ENCODE peak calls at places on chromosomes 1 and 21, in ten cellular contexts. One of them, this sample, is unnamed.

GRCh38 chr1:40980453-40981121 is 1.1 kb downstream of the CTPS1 start:
- DNase-seq in EL: peak
- DNase-seq in adipocyte: peak
- DNase-seq in activated CD4-positive, alpha-beta T cell treated with anti-CD3 and anti-CD28 coated beads, Interleukin-2, amount 50 U/mL, for 24 hours: peak
- DNase-seq in IMR-90: peak
- DNase-seq in choroid plexus epithelial cell: no peak
- DNase-seq in amygdala: peak
- DNase-seq in activated B cell treated with CpG ODN at 0.5 μM for 24 hours: no peak
- DNase-seq in A549: no peak
- DNase-seq in erythroblast: peak
- DNase-seq in this sample: peak

GRCh38 chr1:219945795-219946194 is 17.4 kb upstream of the SLC30A10 start:
- DNase-seq in amygdala: no peak
- DNase-seq in activated CD4-positive, alpha-beta T cell treated with anti-CD3 and anti-CD28 coated beads, Interleukin-2, amount 50 U/mL, for 24 hours: no peak
- DNase-seq in A549: no peak
- DNase-seq in erythroblast: no peak
- DNase-seq in EL: no peak
- DNase-seq in activated B cell treated with CpG ODN at 0.5 μM for 24 hours: no peak
- DNase-seq in adipocyte: no peak
- DNase-seq in choroid plexus epithelial cell: no peak
- DNase-seq in IMR-90: no peak
- DNase-seq in this sample: no peak

GRCh38 chr1:119617751-119618691 is 30.0 kb downstream of the ZNF697 start:
- DNase-seq in adipocyte: no peak
- DNase-seq in choroid plexus epithelial cell: peak
- DNase-seq in activated CD4-positive, alpha-beta T cell treated with anti-CD3 and anti-CD28 coated beads, Interleukin-2, amount 50 U/mL, for 24 hours: no peak
- DNase-seq in EL: peak
- DNase-seq in activated B cell treated with CpG ODN at 0.5 μM for 24 hours: no peak
- DNase-seq in amygdala: no peak
- DNase-seq in IMR-90: peak
- DNase-seq in erythroblast: no peak
- DNase-seq in A549: no peak
- DNase-seq in this sample: no peak

GRCh38 chr1:77018386-77019156 is 151.3 kb downstream of the ST6GALNAC5 start:
- DNase-seq in adipocyte: no peak
- DNase-seq in A549: no peak
- DNase-seq in amygdala: no peak
- DNase-seq in activated B cell treated with CpG ODN at 0.5 μM for 24 hours: no peak
- DNase-seq in IMR-90: no peak
- DNase-seq in choroid plexus epithelial cell: no peak
- DNase-seq in erythroblast: no peak
- DNase-seq in activated CD4-positive, alpha-beta T cell treated with anti-CD3 and anti-CD28 coated beads, Interleukin-2, amount 50 U/mL, for 24 hours: no peak
- DNase-seq in EL: no peak
- DNase-seq in this sample: no peak

GRCh38 chr1:1960480-1961196 is 41.6 kb upstream of the TMEM52 start:
- DNase-seq in IMR-90: no peak
- DNase-seq in activated B cell treated with CpG ODN at 0.5 μM for 24 hours: no peak
- DNase-seq in EL: no peak
- DNase-seq in choroid plexus epithelial cell: peak
- DNase-seq in erythroblast: no peak
- DNase-seq in adipocyte: no peak
- DNase-seq in activated CD4-positive, alpha-beta T cell treated with anti-CD3 and anti-CD28 coated beads, Interleukin-2, amount 50 U/mL, for 24 hours: no peak
- DNase-seq in amygdala: no peak
- DNase-seq in A549: no peak
- DNase-seq in this sample: no peak

GRCh38 chr21:45531393-45532215 is 10.6 kb downstream of the SLC19A1 start:
- DNase-seq in activated B cell treated with CpG ODN at 0.5 μM for 24 hours: no peak
- DNase-seq in erythroblast: no peak
- DNase-seq in choroid plexus epithelial cell: no peak
- DNase-seq in EL: no peak
- DNase-seq in activated CD4-positive, alpha-beta T cell treated with anti-CD3 and anti-CD28 coated beads, Interleukin-2, amount 50 U/mL, for 24 hours: no peak
- DNase-seq in A549: no peak
- DNase-seq in adipocyte: no peak
- DNase-seq in amygdala: no peak
- DNase-seq in IMR-90: no peak
- DNase-seq in this sample: no peak

GRCh38 chr1:10050611-10051010 is 17.9 kb downstream of the UBE4B start:
- DNase-seq in A549: no peak
- DNase-seq in amygdala: no peak
- DNase-seq in EL: no peak
- DNase-seq in IMR-90: no peak
- DNase-seq in activated B cell treated with CpG ODN at 0.5 μM for 24 hours: no peak
- DNase-seq in erythroblast: no peak
- DNase-seq in choroid plexus epithelial cell: no peak
- DNase-seq in adipocyte: no peak
- DNase-seq in activated CD4-positive, alpha-beta T cell treated with anti-CD3 and anti-CD28 coated beads, Interleukin-2, amount 50 U/mL, for 24 hours: no peak
- DNase-seq in this sample: no peak

GRCh38 chr1:53391982-53392381 is 64.1 kb upstream of the LRP8 start:
- DNase-seq in adipocyte: no peak
- DNase-seq in activated CD4-positive, alpha-beta T cell treated with anti-CD3 and anti-CD28 coated beads, Interleukin-2, amount 50 U/mL, for 24 hours: no peak
- DNase-seq in choroid plexus epithelial cell: no peak
- DNase-seq in A549: no peak
- DNase-seq in IMR-90: peak
- DNase-seq in EL: no peak
- DNase-seq in activated B cell treated with CpG ODN at 0.5 μM for 24 hours: no peak
- DNase-seq in amygdala: no peak
- DNase-seq in erythroblast: no peak
- DNase-seq in this sample: peak

GRCh38 chr1:59193443-59194093 is 103.3 kb upstream of the FGGY start:
- DNase-seq in erythroblast: no peak
- DNase-seq in A549: no peak
- DNase-seq in activated B cell treated with CpG ODN at 0.5 μM for 24 hours: no peak
- DNase-seq in IMR-90: no peak
- DNase-seq in adipocyte: no peak
- DNase-seq in amygdala: no peak
- DNase-seq in EL: no peak
- DNase-seq in activated CD4-positive, alpha-beta T cell treated with anti-CD3 and anti-CD28 coated beads, Interleukin-2, amount 50 U/mL, for 24 hours: no peak
- DNase-seq in choroid plexus epithelial cell: no peak
- DNase-seq in this sample: no peak

GRCh38 chr1:21337931-21338567 is 47.8 kb upstream of the ECE1 start:
- DNase-seq in adipocyte: peak
- DNase-seq in activated B cell treated with CpG ODN at 0.5 μM for 24 hours: no peak
- DNase-seq in EL: peak
- DNase-seq in amygdala: no peak
- DNase-seq in IMR-90: peak
- DNase-seq in choroid plexus epithelial cell: peak
- DNase-seq in activated CD4-positive, alpha-beta T cell treated with anti-CD3 and anti-CD28 coated beads, Interleukin-2, amount 50 U/mL, for 24 hours: no peak
- DNase-seq in A549: no peak
- DNase-seq in erythroblast: no peak
- DNase-seq in this sample: peak

GRCh38 chr21:35198004-35198403 is 148.9 kb upstream of the RUNX1 start:
- DNase-seq in erythroblast: no peak
- DNase-seq in activated CD4-positive, alpha-beta T cell treated with anti-CD3 and anti-CD28 coated beads, Interleukin-2, amount 50 U/mL, for 24 hours: no peak
- DNase-seq in activated B cell treated with CpG ODN at 0.5 μM for 24 hours: no peak
- DNase-seq in EL: peak
- DNase-seq in choroid plexus epithelial cell: peak
- DNase-seq in amygdala: no peak
- DNase-seq in IMR-90: peak
- DNase-seq in adipocyte: peak
- DNase-seq in A549: peak
- DNase-seq in this sample: peak

GRCh38 chr1:116166011-116166571 is 54.9 kb downstream of the MAB21L3 start:
- DNase-seq in activated CD4-positive, alpha-beta T cell treated with anti-CD3 and anti-CD28 coated beads, Interleukin-2, amount 50 U/mL, for 24 hours: no peak
- DNase-seq in IMR-90: no peak
- DNase-seq in adipocyte: no peak
- DNase-seq in choroid plexus epithelial cell: no peak
- DNase-seq in amygdala: no peak
- DNase-seq in activated B cell treated with CpG ODN at 0.5 μM for 24 hours: no peak
- DNase-seq in A549: no peak
- DNase-seq in erythroblast: no peak
- DNase-seq in EL: no peak
- DNase-seq in this sample: no peak

GRCh38 chr1:235404190-235404589 is 37.0 kb downstream of the TBCE start:
- DNase-seq in activated B cell treated with CpG ODN at 0.5 μM for 24 hours: no peak
- DNase-seq in activated CD4-positive, alpha-beta T cell treated with anti-CD3 and anti-CD28 coated beads, Interleukin-2, amount 50 U/mL, for 24 hours: no peak
- DNase-seq in choroid plexus epithelial cell: peak
- DNase-seq in erythroblast: no peak
- DNase-seq in amygdala: no peak
- DNase-seq in adipocyte: peak
- DNase-seq in IMR-90: no peak
- DNase-seq in EL: peak
- DNase-seq in A549: no peak
- DNase-seq in this sample: peak

GRCh38 chr1:53410100-53410541 is 49.1 kb upstream of the DMRTB1 start:
- DNase-seq in EL: peak
- DNase-seq in amygdala: no peak
- DNase-seq in activated B cell treated with CpG ODN at 0.5 μM for 24 hours: no peak
- DNase-seq in A549: no peak
- DNase-seq in adipocyte: no peak
- DNase-seq in activated CD4-positive, alpha-beta T cell treated with anti-CD3 and anti-CD28 coated beads, Interleukin-2, amount 50 U/mL, for 24 hours: no peak
- DNase-seq in IMR-90: peak
- DNase-seq in choroid plexus epithelial cell: peak
- DNase-seq in erythroblast: no peak
- DNase-seq in this sample: no peak

GRCh38 chr1:231625975-231626534 is 535 bp upstream of the DISC1 start:
- DNase-seq in adipocyte: no peak
- DNase-seq in choroid plexus epithelial cell: no peak
- DNase-seq in IMR-90: no peak
- DNase-seq in activated CD4-positive, alpha-beta T cell treated with anti-CD3 and anti-CD28 coated beads, Interleukin-2, amount 50 U/mL, for 24 hours: no peak
- DNase-seq in EL: peak
- DNase-seq in activated B cell treated with CpG ODN at 0.5 μM for 24 hours: no peak
- DNase-seq in erythroblast: no peak
- DNase-seq in amygdala: no peak
- DNase-seq in A549: no peak
- DNase-seq in this sample: no peak

GRCh38 chr1:240597153-240597745 is 14.7 kb downstream of the GREM2 start:
- DNase-seq in IMR-90: no peak
- DNase-seq in erythroblast: no peak
- DNase-seq in amygdala: no peak
- DNase-seq in A549: no peak
- DNase-seq in EL: no peak
- DNase-seq in adipocyte: peak
- DNase-seq in activated B cell treated with CpG ODN at 0.5 μM for 24 hours: no peak
- DNase-seq in activated CD4-positive, alpha-beta T cell treated with anti-CD3 and anti-CD28 coated beads, Interleukin-2, amount 50 U/mL, for 24 hours: no peak
- DNase-seq in choroid plexus epithelial cell: no peak
- DNase-seq in this sample: no peak

GRCh38 chr1:2629627-2630497 is 3.0 kb downstream of the MMEL1 start:
- DNase-seq in adipocyte: no peak
- DNase-seq in choroid plexus epithelial cell: no peak
- DNase-seq in activated CD4-positive, alpha-beta T cell treated with anti-CD3 and anti-CD28 coated beads, Interleukin-2, amount 50 U/mL, for 24 hours: no peak
- DNase-seq in A549: no peak
- DNase-seq in IMR-90: no peak
- DNase-seq in EL: no peak
- DNase-seq in erythroblast: no peak
- DNase-seq in activated B cell treated with CpG ODN at 0.5 μM for 24 hours: no peak
- DNase-seq in amygdala: no peak
- DNase-seq in this sample: no peak

GRCh38 chr1:227952374-227953021 is 4.8 kb upstream of the WNT9A start:
- DNase-seq in choroid plexus epithelial cell: no peak
- DNase-seq in activated CD4-positive, alpha-beta T cell treated with anti-CD3 and anti-CD28 coated beads, Interleukin-2, amount 50 U/mL, for 24 hours: no peak
- DNase-seq in activated B cell treated with CpG ODN at 0.5 μM for 24 hours: no peak
- DNase-seq in amygdala: no peak
- DNase-seq in EL: no peak
- DNase-seq in A549: no peak
- DNase-seq in IMR-90: no peak
- DNase-seq in erythroblast: no peak
- DNase-seq in adipocyte: no peak
- DNase-seq in this sample: no peak

GRCh38 chr1:12666141-12666735 is 22.4 kb downstream of the AADACL4 start:
- DNase-seq in EL: no peak
- DNase-seq in adipocyte: no peak
- DNase-seq in erythroblast: no peak
- DNase-seq in amygdala: no peak
- DNase-seq in activated B cell treated with CpG ODN at 0.5 μM for 24 hours: no peak
- DNase-seq in IMR-90: peak
- DNase-seq in activated CD4-positive, alpha-beta T cell treated with anti-CD3 and anti-CD28 coated beads, Interleukin-2, amount 50 U/mL, for 24 hours: no peak
- DNase-seq in A549: no peak
- DNase-seq in choroid plexus epithelial cell: peak
- DNase-seq in this sample: no peak

GRCh38 chr1:92843429-92844352 is 11.9 kb downstream of the RPL5 start:
- DNase-seq in choroid plexus epithelial cell: no peak
- DNase-seq in EL: no peak
- DNase-seq in activated CD4-positive, alpha-beta T cell treated with anti-CD3 and anti-CD28 coated beads, Interleukin-2, amount 50 U/mL, for 24 hours: no peak
- DNase-seq in adipocyte: no peak
- DNase-seq in A549: no peak
- DNase-seq in activated B cell treated with CpG ODN at 0.5 μM for 24 hours: no peak
- DNase-seq in erythroblast: no peak
- DNase-seq in amygdala: no peak
- DNase-seq in IMR-90: no peak
- DNase-seq in this sample: no peak

GRCh38 chr1:9827558-9828185 is 3.9 kb upstream of the CLSTN1 start:
- DNase-seq in adipocyte: no peak
- DNase-seq in activated CD4-positive, alpha-beta T cell treated with anti-CD3 and anti-CD28 coated beads, Interleukin-2, amount 50 U/mL, for 24 hours: no peak
- DNase-seq in A549: peak
- DNase-seq in IMR-90: no peak
- DNase-seq in amygdala: no peak
- DNase-seq in erythroblast: no peak
- DNase-seq in choroid plexus epithelial cell: peak
- DNase-seq in EL: no peak
- DNase-seq in activated B cell treated with CpG ODN at 0.5 μM for 24 hours: no peak
- DNase-seq in this sample: no peak

GRCh38 chr1:26537951-26538352 is 8.4 kb downstream of the RPS6KA1 start:
- DNase-seq in EL: no peak
- DNase-seq in adipocyte: peak
- DNase-seq in choroid plexus epithelial cell: peak
- DNase-seq in activated B cell treated with CpG ODN at 0.5 μM for 24 hours: no peak
- DNase-seq in activated CD4-positive, alpha-beta T cell treated with anti-CD3 and anti-CD28 coated beads, Interleukin-2, amount 50 U/mL, for 24 hours: no peak
- DNase-seq in IMR-90: peak
- DNase-seq in erythroblast: no peak
- DNase-seq in A549: peak
- DNase-seq in amygdala: no peak
- DNase-seq in this sample: peak

GRCh38 chr1:230792691-230793462 is 45.7 kb downstream of the CAPN9 start:
- DNase-seq in IMR-90: peak
- DNase-seq in erythroblast: no peak
- DNase-seq in adipocyte: no peak
- DNase-seq in activated CD4-positive, alpha-beta T cell treated with anti-CD3 and anti-CD28 coated beads, Interleukin-2, amount 50 U/mL, for 24 hours: no peak
- DNase-seq in activated B cell treated with CpG ODN at 0.5 μM for 24 hours: no peak
- DNase-seq in EL: no peak
- DNase-seq in A549: no peak
- DNase-seq in amygdala: no peak
- DNase-seq in choroid plexus epithelial cell: peak
- DNase-seq in this sample: peak

GRCh38 chr21:26117324-26117971 is 53.1 kb downstream of the APP start:
- DNase-seq in IMR-90: no peak
- DNase-seq in activated CD4-positive, alpha-beta T cell treated with anti-CD3 and anti-CD28 coated beads, Interleukin-2, amount 50 U/mL, for 24 hours: no peak
- DNase-seq in EL: no peak
- DNase-seq in amygdala: no peak
- DNase-seq in adipocyte: no peak
- DNase-seq in choroid plexus epithelial cell: no peak
- DNase-seq in activated B cell treated with CpG ODN at 0.5 μM for 24 hours: no peak
- DNase-seq in A549: no peak
- DNase-seq in erythroblast: no peak
- DNase-seq in this sample: no peak

GRCh38 chr21:32412162-32412997 is at the start of gene EVA1C:
- DNase-seq in activated CD4-positive, alpha-beta T cell treated with anti-CD3 and anti-CD28 coated beads, Interleukin-2, amount 50 U/mL, for 24 hours: peak
- DNase-seq in adipocyte: peak
- DNase-seq in IMR-90: peak
- DNase-seq in choroid plexus epithelial cell: peak
- DNase-seq in A549: peak
- DNase-seq in erythroblast: peak
- DNase-seq in activated B cell treated with CpG ODN at 0.5 μM for 24 hours: peak
- DNase-seq in amygdala: peak
- DNase-seq in EL: peak
- DNase-seq in this sample: no peak

GRCh38 chr1:50917128-50917795 is 42.8 kb downstream of the FAF1 start:
- DNase-seq in IMR-90: no peak
- DNase-seq in activated B cell treated with CpG ODN at 0.5 μM for 24 hours: no peak
- DNase-seq in A549: no peak
- DNase-seq in activated CD4-positive, alpha-beta T cell treated with anti-CD3 and anti-CD28 coated beads, Interleukin-2, amount 50 U/mL, for 24 hours: no peak
- DNase-seq in adipocyte: no peak
- DNase-seq in choroid plexus epithelial cell: no peak
- DNase-seq in amygdala: no peak
- DNase-seq in EL: no peak
- DNase-seq in erythroblast: no peak
- DNase-seq in this sample: no peak

GRCh38 chr1:169427081-169427611 is at the start of gene CCDC181:
- DNase-seq in IMR-90: peak
- DNase-seq in choroid plexus epithelial cell: peak
- DNase-seq in activated CD4-positive, alpha-beta T cell treated with anti-CD3 and anti-CD28 coated beads, Interleukin-2, amount 50 U/mL, for 24 hours: peak
- DNase-seq in amygdala: peak
- DNase-seq in A549: peak
- DNase-seq in erythroblast: peak
- DNase-seq in adipocyte: peak
- DNase-seq in activated B cell treated with CpG ODN at 0.5 μM for 24 hours: no peak
- DNase-seq in EL: peak
- DNase-seq in this sample: no peak

GRCh38 chr1:235199441-235199840 is 38.4 kb upstream of the RBM34 start:
- DNase-seq in IMR-90: peak
- DNase-seq in choroid plexus epithelial cell: peak
- DNase-seq in erythroblast: peak
- DNase-seq in amygdala: no peak
- DNase-seq in adipocyte: peak
- DNase-seq in activated CD4-positive, alpha-beta T cell treated with anti-CD3 and anti-CD28 coated beads, Interleukin-2, amount 50 U/mL, for 24 hours: no peak
- DNase-seq in EL: peak
- DNase-seq in activated B cell treated with CpG ODN at 0.5 μM for 24 hours: no peak
- DNase-seq in A549: peak
- DNase-seq in this sample: peak

This sample was measured in HFFc6.